ENCODE peak calls at places on chromosomes 6 and 20, in four cellular contexts. One of them, this sample, is unnamed.
A peak's percentile ranks its signal among the peaks of the same experiment; 100 is the strongest.

GRCh38 chr6:98828991-98829411 is 5.4 kb upstream of the POU3F2 start:
- DNase-seq in uterus: no peak
- DNase-seq in BJ: no peak
- DNase-seq in fibroblast of lung: no peak
- DNase-seq in this sample: no peak

GRCh38 chr6:43912598-43913387 is 142.8 kb downstream of the VEGFA start:
- DNase-seq in fibroblast of lung: no peak
- DNase-seq in uterus: no peak
- DNase-seq in BJ: no peak
- DNase-seq in this sample: no peak

GRCh38 chr6:90319044-90319443 is 22.4 kb upstream of the BACH2 start:
- DNase-seq in fibroblast of lung: peak; percentile 45
- DNase-seq in uterus: no peak
- DNase-seq in BJ: no peak
- DNase-seq in this sample: no peak

GRCh38 chr20:61743606-61744005 is 322.1 kb downstream of the TAF4 start:
- DNase-seq in fibroblast of lung: no peak
- DNase-seq in BJ: no peak
- DNase-seq in uterus: no peak
- DNase-seq in this sample: no peak

GRCh38 chr6:4759997-4760396 is 16.2 kb upstream of the CDYL start:
- DNase-seq in uterus: no peak
- DNase-seq in fibroblast of lung: no peak
- DNase-seq in BJ: no peak
- DNase-seq in this sample: no peak

GRCh38 chr20:57404419-57405072 is 13.3 kb downstream of the RBM38 start:
- DNase-seq in fibroblast of lung: no peak
- DNase-seq in uterus: no peak
- DNase-seq in BJ: no peak
- DNase-seq in this sample: no peak

GRCh38 chr6:98669371-98669770 is 165.0 kb upstream of the POU3F2 start:
- DNase-seq in fibroblast of lung: no peak
- DNase-seq in BJ: no peak
- DNase-seq in uterus: no peak
- DNase-seq in this sample: no peak

GRCh38 chr20:63693975-63694595 is 2.4 kb upstream of the TNFRSF6B start:
- DNase-seq in uterus: no peak
- DNase-seq in fibroblast of lung: no peak
- DNase-seq in BJ: no peak
- DNase-seq in this sample: no peak

GRCh38 chr6:106693343-106693742 is 64.0 kb downstream of the QRSL1 start:
- DNase-seq in fibroblast of lung: no peak
- DNase-seq in uterus: no peak
- DNase-seq in BJ: no peak
- DNase-seq in this sample: no peak

GRCh38 chr6:157144861-157145260 is 178.5 kb downstream of the TMEM242 start:
- DNase-seq in uterus: no peak
- DNase-seq in BJ: no peak
- DNase-seq in fibroblast of lung: no peak
- DNase-seq in this sample: no peak

GRCh38 chr6:162032620-162033019 is 694.9 kb downstream of the PRKN start:
- DNase-seq in BJ: no peak
- DNase-seq in uterus: no peak
- DNase-seq in fibroblast of lung: peak; percentile 87
- DNase-seq in this sample: no peak

GRCh38 chr20:59561228-59561605 is 43.1 kb upstream of the PHACTR3 start:
- DNase-seq in BJ: no peak
- DNase-seq in fibroblast of lung: no peak
- DNase-seq in uterus: no peak
- DNase-seq in this sample: no peak
- H3K4me3 ChIP-seq in BJ: no peak overlapping the region
- H3K4me3 ChIP-seq in fibroblast of lung: no peak overlapping the region
- H3K4me3 ChIP-seq in uterus: no peak overlapping the region
- H3K4me3 ChIP-seq in this sample: no peak overlapping the region

GRCh38 chr6:11595903-11596302 is 58.4 kb downstream of the TMEM170B start:
- DNase-seq in BJ: no peak
- DNase-seq in fibroblast of lung: peak; percentile 48
- DNase-seq in uterus: no peak
- DNase-seq in this sample: no peak
- TF ChIP-seq CTCF in BJ: peak; percentile 14
- TF ChIP-seq CTCF in fibroblast of lung: no peak
- TF ChIP-seq CTCF in uterus: no peak
- TF ChIP-seq CTCF in this sample: no peak

DNA sequence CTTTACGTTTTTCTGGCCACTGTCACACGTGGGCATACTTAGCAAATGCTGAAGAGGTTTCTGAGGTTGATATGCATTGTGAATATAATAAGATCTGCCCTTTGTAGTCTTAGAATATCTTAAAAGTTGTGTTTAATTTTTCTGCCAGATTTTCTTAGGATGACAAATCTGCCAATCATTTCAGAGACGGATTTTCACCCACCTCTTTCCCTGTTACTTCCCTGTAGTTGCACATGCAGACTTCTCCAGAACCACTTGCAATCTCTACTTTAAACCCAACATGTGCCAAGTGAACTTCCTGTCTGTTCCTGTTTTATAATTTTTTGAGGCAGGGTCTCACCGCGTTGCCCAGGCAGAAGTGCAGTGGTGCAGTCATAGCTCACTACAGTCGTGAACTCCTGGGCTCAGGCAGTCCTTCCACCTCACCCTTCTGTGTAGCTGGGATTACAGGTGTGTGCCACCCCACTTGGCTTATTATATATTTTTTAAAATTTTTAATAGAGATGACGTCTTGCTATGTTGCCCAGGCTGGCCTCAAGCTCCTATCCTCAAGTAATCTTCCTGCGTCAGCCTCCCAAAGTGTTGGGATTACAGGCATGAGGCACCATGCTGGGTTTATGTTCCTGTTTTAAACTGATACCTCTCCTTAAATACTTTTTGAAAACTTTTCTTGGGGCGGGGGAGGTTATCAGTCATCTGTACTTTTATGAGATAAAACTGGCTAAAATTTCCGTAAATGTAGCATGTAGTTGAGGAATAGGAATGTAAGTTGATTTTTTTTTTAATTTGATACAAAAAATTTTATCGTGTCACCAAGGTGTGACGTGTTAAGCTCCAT is 2.7 kb downstream of the IGF2R start:
- DNase-seq in uterus: no peak
- DNase-seq in fibroblast of lung: no peak
- DNase-seq in BJ: no peak
- DNase-seq in this sample: no peak
- H3K4me3 ChIP-seq in uterus: no peak overlapping the region
- H3K4me3 ChIP-seq in fibroblast of lung: no peak overlapping the region
- H3K4me3 ChIP-seq in BJ: no peak overlapping the region
- H3K4me3 ChIP-seq in this sample: peak overlapping the region; percentile 78

DNA sequence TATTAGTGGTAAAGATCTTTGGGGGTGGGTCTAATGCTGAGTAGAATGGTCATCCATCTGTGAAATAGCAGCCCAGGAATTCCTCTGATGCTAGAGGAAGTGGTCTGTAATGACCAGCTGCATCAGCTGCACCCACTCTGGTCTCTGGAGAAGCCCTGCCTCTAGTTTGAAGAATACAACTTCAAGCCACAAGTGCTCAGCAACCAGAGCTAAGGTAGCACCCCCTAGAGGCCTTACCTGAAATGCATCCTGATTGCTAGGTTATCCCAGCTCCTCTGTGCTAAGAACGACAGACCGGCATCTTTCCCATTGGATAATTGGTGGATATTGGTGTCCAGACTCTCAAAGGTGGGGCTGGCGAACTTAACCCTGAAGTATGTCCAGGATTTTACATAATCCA is 58.2 kb downstream of the DNAH8 start:
- DNase-seq in uterus: no peak
- DNase-seq in BJ: no peak
- DNase-seq in fibroblast of lung: no peak
- DNase-seq in this sample: no peak
- TF ChIP-seq CTCF in uterus: no peak
- TF ChIP-seq CTCF in BJ: peak; percentile 24
- TF ChIP-seq CTCF in fibroblast of lung: no peak
- TF ChIP-seq CTCF in this sample: peak; percentile 72

GRCh38 chr6:53048431-53049195 is 16.6 kb upstream of the FBXO9 start:
- DNase-seq in fibroblast of lung: peak; percentile 97
- DNase-seq in uterus: no peak
- DNase-seq in BJ: no peak
- DNase-seq in this sample: no peak
- H3K4me3 ChIP-seq in fibroblast of lung: no peak overlapping the region
- H3K4me3 ChIP-seq in uterus: no peak overlapping the region
- H3K4me3 ChIP-seq in BJ: no peak overlapping the region
- H3K4me3 ChIP-seq in this sample: no peak overlapping the region

DNA sequence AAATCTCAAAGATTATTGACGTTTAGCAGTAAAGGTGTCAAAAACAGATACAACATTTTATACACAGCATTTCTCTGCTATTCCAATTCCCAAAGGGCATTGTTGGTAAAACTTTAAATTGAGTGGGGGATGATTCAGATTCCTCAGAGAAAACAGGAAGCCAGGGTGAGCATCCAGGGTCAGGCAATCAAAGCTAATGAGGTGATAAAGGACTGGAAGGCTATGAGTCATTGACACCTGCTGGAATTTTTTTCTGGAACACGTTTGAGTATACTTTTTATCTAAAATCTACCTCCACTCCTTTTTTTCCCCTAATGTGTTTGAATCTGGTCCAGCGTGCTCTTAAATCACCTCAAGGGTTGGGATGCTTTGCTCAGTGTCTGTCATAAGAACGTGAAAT is 52.2 kb downstream of the FKBP1C start:
- DNase-seq in fibroblast of lung: no peak
- DNase-seq in BJ: no peak
- DNase-seq in uterus: no peak
- DNase-seq in this sample: no peak
- TF ChIP-seq CTCF in fibroblast of lung: no peak
- TF ChIP-seq CTCF in BJ: no peak
- TF ChIP-seq CTCF in uterus: no peak
- TF ChIP-seq CTCF in this sample: no peak

DNA sequence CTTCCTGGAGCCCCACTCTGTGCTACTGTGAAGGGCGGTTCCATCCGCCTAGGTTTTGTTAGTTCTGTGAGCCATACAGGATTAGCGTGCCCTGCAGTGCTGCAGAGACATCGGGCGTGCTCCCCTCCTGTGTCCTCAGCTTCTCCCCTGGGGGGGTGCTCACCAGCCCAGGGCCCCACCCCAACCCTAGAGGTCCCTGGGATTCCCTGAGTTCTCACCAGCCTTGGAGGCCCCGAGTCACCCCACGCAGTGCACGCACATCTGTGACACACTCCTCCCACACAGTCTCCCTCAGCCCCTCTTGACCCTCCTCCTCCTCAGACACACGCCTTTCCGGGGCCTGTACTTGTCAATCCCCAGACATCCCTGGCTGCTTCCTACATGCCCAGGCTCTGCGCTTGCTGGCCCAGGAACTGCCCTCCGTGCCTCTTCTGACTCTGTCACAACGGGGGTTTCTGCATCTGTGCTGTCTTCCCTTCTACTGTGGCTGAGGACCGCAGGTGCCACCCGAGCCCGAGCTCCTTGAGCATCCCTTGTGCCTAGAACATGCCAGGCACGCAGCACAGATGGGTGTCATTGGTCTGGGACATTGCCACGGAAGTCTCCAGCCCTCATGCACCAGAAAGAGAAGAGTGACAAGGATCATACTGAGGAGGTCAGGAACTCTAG is 123.2 kb upstream of the RPS6KA2 start:
- DNase-seq in BJ: no peak
- DNase-seq in fibroblast of lung: no peak
- DNase-seq in uterus: no peak
- DNase-seq in this sample: no peak
- H3K4me3 ChIP-seq in BJ: no peak overlapping the region
- H3K4me3 ChIP-seq in fibroblast of lung: no peak overlapping the region
- H3K4me3 ChIP-seq in uterus: no peak overlapping the region
- H3K4me3 ChIP-seq in this sample: no peak overlapping the region

DNA sequence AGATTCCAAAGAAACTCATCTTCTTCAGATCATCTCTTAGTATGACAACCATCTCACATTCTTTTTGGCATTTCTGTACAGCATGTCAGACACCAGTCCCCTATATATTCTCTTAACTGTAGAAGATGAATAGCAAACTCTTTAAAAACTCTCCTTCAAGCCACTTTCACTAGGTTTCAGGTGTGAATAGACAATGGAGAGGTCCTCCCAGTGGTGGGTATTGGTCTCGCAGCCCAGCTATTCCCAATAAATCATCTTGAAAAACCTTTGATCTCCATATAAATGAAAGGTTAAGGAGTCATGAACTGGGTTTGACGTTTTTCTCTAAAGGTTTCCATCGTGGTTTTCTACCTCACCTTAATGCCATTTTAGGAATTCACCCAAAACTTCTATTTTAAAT is 180.0 kb downstream of the GJA1 start:
- DNase-seq in fibroblast of lung: no peak
- DNase-seq in BJ: no peak
- DNase-seq in uterus: no peak
- DNase-seq in this sample: no peak
- TF ChIP-seq CTCF in fibroblast of lung: no peak
- TF ChIP-seq CTCF in BJ: peak; percentile 15
- TF ChIP-seq CTCF in uterus: no peak
- TF ChIP-seq CTCF in this sample: peak; percentile 60